ENCODE peak calls at places on chromosomes 11 and 22, in ten cellular contexts. Q is hypothalamus; V is activated naive CD4-positive, alpha-beta T cell; C is NK-92 treated with Interleukin-12 subunit alpha and Interleukin-12 subunit beta, amount 100 ng/mL, for 24 hours; E is T47D; I is astrocyte of the cerebellum; G is lower lobe of right lung; P is ureter; X is iPS DF 6.9; Z is NCI-H774. O is an unnamed sample.

GRCh38 chr22:23218053-23218866 is 38.0 kb downstream of the BCR start:
- DNase-seq in Q (no peak), V (no peak), C (no peak), E (no peak), I (no peak), G (peak; percentile 48), P (no peak), X (no peak), Z (no peak), O (no peak)

GRCh38 chr22:25853902-25854301 is 111.9 kb downstream of the MYO18B start:
- DNase-seq in Q (no peak), V (no peak), C (no peak), E (no peak), I (no peak), G (no peak), P (no peak), X (no peak), Z (no peak), O (no peak)

GRCh38 chr11:85316967-85317366 is 310.2 kb downstream of the DLG2 start:
- DNase-seq in Q (no peak), V (no peak), C (no peak), E (no peak), I (no peak), G (no peak), P (no peak), X (no peak), Z (peak; percentile 85), O (no peak)

GRCh38 chr11:66371627-66372415 is at the start of gene SLC29A2:
- DNase-seq in Q (peak; percentile 28), V (peak; percentile 54), C (no peak), E (peak; percentile 88), I (no peak), G (peak; percentile 92), P (peak; percentile 79), X (peak; percentile 97), Z (peak; percentile 95), O (peak; percentile 98)

GRCh38 chr11:8384199-8384821 is 120.6 kb upstream of the LMO1 start:
- DNase-seq in Q (no peak), V (no peak), C (no peak), E (no peak), I (no peak), G (peak; percentile 67), P (peak; percentile 69), X (peak; percentile 25), Z (no peak), O (peak; percentile 74)

GRCh38 chr11:30635401-30635989 is 49.3 kb upstream of the MPPED2 start:
- DNase-seq in Q (peak; percentile 60), V (no peak), C (no peak), E (no peak), I (peak; percentile 1), G (no peak), P (no peak), X (peak; percentile 22), Z (peak; percentile 17), O (peak; percentile 91)

GRCh38 chr22:25122136-25122764 is 77.4 kb upstream of the CRYBB3 start:
- DNase-seq in Q (no peak), V (no peak), C (no peak), E (no peak), I (no peak), G (no peak), P (no peak), X (no peak), Z (no peak), O (no peak)

GRCh38 chr11:7353100-7353499 is 101.4 kb downstream of the SYT9 start:
- DNase-seq in Q (no peak), V (no peak), C (no peak), E (peak; percentile 7), I (no peak), G (peak; percentile 20), P (no peak), X (peak; percentile 25), Z (no peak), O (peak; percentile 64)

GRCh38 chr11:44096360-44097188 is 1.1 kb downstream of the EXT2 start:
- DNase-seq in Q (no peak), V (no peak), C (no peak), E (no peak), I (no peak), G (no peak), P (no peak), X (no peak), Z (no peak), O (no peak)